ENCODE peak calls at places on chromosomes 7 and 10, in four cellular contexts. F, Z, J and U are unnamed samples.

GRCh38 chr7:159166530-159166929 is 21.9 kb upstream of the VIPR2 start:
- DNase-seq in F (no peak), Z (no peak), J (no peak), U (no peak)

GRCh38 chr7:85457911-85458310 is 271.1 kb upstream of the SEMA3D start:
- DNase-seq in F (no peak), Z (no peak), J (no peak), U (no peak)

GRCh38 chr7:55887786-55888185 is 530 bp downstream of the ZNF713 start:
- DNase-seq in F (no peak), Z (no peak), J (no peak), U (peak; percentile 13)

GRCh38 chr7:117669818-117670217 is 190.0 kb downstream of the CFTR start:
- DNase-seq in F (no peak), Z (no peak), J (no peak), U (no peak)

GRCh38 chr7:108525327-108525984 is 479 bp downstream of the PNPLA8 start:
- DNase-seq in F (peak; percentile 79), Z (peak; percentile 83), J (peak; percentile 87), U (peak; percentile 85)

GRCh38 chr7:82029236-82029635 is 259.4 kb upstream of the HGF start:
- DNase-seq in F (no peak), Z (no peak), J (peak; percentile 16), U (no peak)

GRCh38 chr7:138245216-138245615 is 169.0 kb downstream of the AKR1D1 start:
- DNase-seq in F (no peak), Z (no peak), J (no peak), U (no peak)

GRCh38 chr7:134742688-134743350 is 36.6 kb upstream of the CALD1 start:
- DNase-seq in F (no peak), Z (no peak), J (peak; percentile 61), U (no peak)

GRCh38 chr10:113960617-113961260 is 82.9 kb upstream of the ADRB1 start:
- DNase-seq in F (no peak), Z (no peak), J (peak; percentile 46), U (peak; percentile 74)

GRCh38 chr10:17765602-17766001 is 13.6 kb downstream of the TMEM236 start:
- DNase-seq in F (no peak), Z (no peak), J (no peak), U (no peak)

GRCh38 chr10:122073508-122073907 is 84.5 kb downstream of the TACC2 start:
- DNase-seq in F (no peak), Z (no peak), J (no peak), U (no peak)

GRCh38 chr7:142567201-142567600 is 182.1 kb upstream of the PRSS1 start:
- DNase-seq in F (no peak), Z (no peak), J (no peak), U (no peak)